ENCODE peak calls at places on chromosomes 5 and 9, in ten cellular contexts. One of them, this sample, is unnamed.

GRCh38 chr9:31137151-31137849 is 1247.1 kb upstream of the ACO1 start:
- DNase-seq in ascending aorta: no peak
- DNase-seq in adrenal gland: no peak
- DNase-seq in astrocyte: peak
- DNase-seq in Peyer's patch: no peak
- DNase-seq in HCT116: peak
- DNase-seq in RWPE2: no peak
- DNase-seq in dorsolateral prefrontal cortex: no peak
- DNase-seq in fibroblast of lung: peak
- DNase-seq in PC-3: peak
- DNase-seq in this sample: peak

GRCh38 chr5:133321833-133322420 is 270.1 kb downstream of the HSPA4 start:
- DNase-seq in HCT116: no peak
- DNase-seq in ascending aorta: no peak
- DNase-seq in PC-3: no peak
- DNase-seq in RWPE2: no peak
- DNase-seq in fibroblast of lung: no peak
- DNase-seq in astrocyte: no peak
- DNase-seq in adrenal gland: no peak
- DNase-seq in dorsolateral prefrontal cortex: no peak
- DNase-seq in Peyer's patch: no peak
- DNase-seq in this sample: no peak

GRCh38 chr5:168404366-168404765 is 81.9 kb upstream of the RARS1 start:
- DNase-seq in adrenal gland: no peak
- DNase-seq in RWPE2: no peak
- DNase-seq in PC-3: peak
- DNase-seq in Peyer's patch: no peak
- DNase-seq in ascending aorta: no peak
- DNase-seq in dorsolateral prefrontal cortex: no peak
- DNase-seq in HCT116: no peak
- DNase-seq in fibroblast of lung: peak
- DNase-seq in astrocyte: peak
- DNase-seq in this sample: peak

GRCh38 chr5:80399553-80400239 is 8.2 kb upstream of the ZFYVE16 start:
- DNase-seq in ascending aorta: no peak
- DNase-seq in adrenal gland: no peak
- DNase-seq in fibroblast of lung: peak
- DNase-seq in HCT116: no peak
- DNase-seq in astrocyte: peak
- DNase-seq in PC-3: peak
- DNase-seq in Peyer's patch: peak
- DNase-seq in RWPE2: no peak
- DNase-seq in dorsolateral prefrontal cortex: no peak
- DNase-seq in this sample: peak

GRCh38 chr9:115132648-115133047 is 14.7 kb upstream of the TNC start:
- DNase-seq in dorsolateral prefrontal cortex: no peak
- DNase-seq in PC-3: no peak
- DNase-seq in fibroblast of lung: peak
- DNase-seq in RWPE2: no peak
- DNase-seq in HCT116: no peak
- DNase-seq in ascending aorta: no peak
- DNase-seq in astrocyte: no peak
- DNase-seq in adrenal gland: no peak
- DNase-seq in Peyer's patch: no peak
- DNase-seq in this sample: peak

GRCh38 chr5:131305906-131306305 is 42.1 kb downstream of the CDC42SE2 start:
- DNase-seq in PC-3: no peak
- DNase-seq in HCT116: no peak
- DNase-seq in fibroblast of lung: peak
- DNase-seq in astrocyte: peak
- DNase-seq in dorsolateral prefrontal cortex: no peak
- DNase-seq in ascending aorta: no peak
- DNase-seq in Peyer's patch: no peak
- DNase-seq in adrenal gland: no peak
- DNase-seq in RWPE2: no peak
- DNase-seq in this sample: no peak

GRCh38 chr5:96663608-96664007 is 1.4 kb downstream of the CAST start:
- DNase-seq in adrenal gland: no peak
- DNase-seq in HCT116: no peak
- DNase-seq in ascending aorta: no peak
- DNase-seq in Peyer's patch: no peak
- DNase-seq in astrocyte: no peak
- DNase-seq in RWPE2: no peak
- DNase-seq in dorsolateral prefrontal cortex: no peak
- DNase-seq in PC-3: no peak
- DNase-seq in fibroblast of lung: no peak
- DNase-seq in this sample: no peak

GRCh38 chr9:132144708-132145365 is 17.0 kb upstream of the NTNG2 start:
- DNase-seq in ascending aorta: no peak
- DNase-seq in fibroblast of lung: no peak
- DNase-seq in Peyer's patch: no peak
- DNase-seq in PC-3: peak
- DNase-seq in astrocyte: peak
- DNase-seq in RWPE2: no peak
- DNase-seq in HCT116: no peak
- DNase-seq in adrenal gland: no peak
- DNase-seq in dorsolateral prefrontal cortex: no peak
- DNase-seq in this sample: peak

GRCh38 chr5:157544623-157544989 is 31.0 kb downstream of the ADAM19 start:
- DNase-seq in Peyer's patch: no peak
- DNase-seq in HCT116: no peak
- DNase-seq in RWPE2: no peak
- DNase-seq in adrenal gland: no peak
- DNase-seq in astrocyte: no peak
- DNase-seq in fibroblast of lung: no peak
- DNase-seq in ascending aorta: no peak
- DNase-seq in dorsolateral prefrontal cortex: no peak
- DNase-seq in PC-3: no peak
- DNase-seq in this sample: no peak

GRCh38 chr5:121967187-121967586 is 5.4 kb downstream of the SRFBP1 start:
- DNase-seq in RWPE2: no peak
- DNase-seq in ascending aorta: no peak
- DNase-seq in dorsolateral prefrontal cortex: no peak
- DNase-seq in PC-3: peak
- DNase-seq in HCT116: no peak
- DNase-seq in Peyer's patch: no peak
- DNase-seq in astrocyte: no peak
- DNase-seq in adrenal gland: no peak
- DNase-seq in fibroblast of lung: peak
- DNase-seq in this sample: no peak
- TF ChIP-seq CTCF in RWPE2: peak
- TF ChIP-seq CTCF in ascending aorta: peak
- TF ChIP-seq CTCF in dorsolateral prefrontal cortex: peak
- TF ChIP-seq CTCF in PC-3: peak
- TF ChIP-seq CTCF in HCT116: peak
- TF ChIP-seq CTCF in Peyer's patch: no peak
- TF ChIP-seq CTCF in astrocyte: peak
- TF ChIP-seq CTCF in adrenal gland: no peak
- TF ChIP-seq CTCF in fibroblast of lung: peak
- TF ChIP-seq CTCF in this sample: peak

DNA sequence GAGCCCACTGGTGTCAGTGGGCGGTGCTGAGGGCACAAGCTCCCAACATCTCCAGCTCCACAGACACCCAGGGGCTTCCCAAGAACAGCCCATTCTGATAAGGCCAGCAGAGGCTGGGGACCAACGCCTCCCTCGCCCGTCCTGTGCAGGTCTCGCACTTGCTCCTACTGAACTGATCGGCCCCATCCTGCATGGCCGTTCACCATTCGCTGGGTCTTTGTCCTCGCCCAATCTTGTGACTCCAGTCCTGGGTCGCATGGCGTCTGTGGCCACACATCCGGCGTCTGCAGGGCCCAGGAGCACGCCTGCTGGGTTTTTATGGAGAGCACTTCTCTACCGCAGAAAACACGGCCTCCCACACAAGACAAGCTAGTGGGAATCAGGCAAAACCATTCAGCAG is 7.2 kb downstream of the LRRC14B start:
- DNase-seq in adrenal gland: no peak
- DNase-seq in RWPE2: no peak
- DNase-seq in PC-3: no peak
- DNase-seq in Peyer's patch: no peak
- DNase-seq in dorsolateral prefrontal cortex: no peak
- DNase-seq in HCT116: no peak
- DNase-seq in ascending aorta: no peak
- DNase-seq in fibroblast of lung: no peak
- DNase-seq in astrocyte: no peak
- DNase-seq in this sample: no peak
- H3K27ac ChIP-seq in adrenal gland: no peak
- H3K27ac ChIP-seq in RWPE2: no peak
- H3K27ac ChIP-seq in PC-3: no peak
- H3K27ac ChIP-seq in Peyer's patch: no peak
- H3K27ac ChIP-seq in dorsolateral prefrontal cortex: no peak
- H3K27ac ChIP-seq in HCT116: no peak
- H3K27ac ChIP-seq in ascending aorta: no peak
- H3K27ac ChIP-seq in fibroblast of lung: no peak
- H3K27ac ChIP-seq in astrocyte: no peak
- H3K27ac ChIP-seq in this sample: no peak

GRCh38 chr5:10030219-10030831 is 219.4 kb downstream of the ATPSCKMT start:
- DNase-seq in fibroblast of lung: peak
- DNase-seq in PC-3: peak
- DNase-seq in HCT116: peak
- DNase-seq in astrocyte: no peak
- DNase-seq in dorsolateral prefrontal cortex: no peak
- DNase-seq in adrenal gland: no peak
- DNase-seq in Peyer's patch: no peak
- DNase-seq in RWPE2: no peak
- DNase-seq in ascending aorta: no peak
- DNase-seq in this sample: no peak
- TF ChIP-seq CTCF in fibroblast of lung: peak
- TF ChIP-seq CTCF in PC-3: peak
- TF ChIP-seq CTCF in HCT116: peak
- TF ChIP-seq CTCF in astrocyte: peak
- TF ChIP-seq CTCF in dorsolateral prefrontal cortex: no peak
- TF ChIP-seq CTCF in adrenal gland: no peak
- TF ChIP-seq CTCF in Peyer's patch: no peak
- TF ChIP-seq CTCF in RWPE2: peak
- TF ChIP-seq CTCF in ascending aorta: no peak
- TF ChIP-seq CTCF in this sample: peak

DNA sequence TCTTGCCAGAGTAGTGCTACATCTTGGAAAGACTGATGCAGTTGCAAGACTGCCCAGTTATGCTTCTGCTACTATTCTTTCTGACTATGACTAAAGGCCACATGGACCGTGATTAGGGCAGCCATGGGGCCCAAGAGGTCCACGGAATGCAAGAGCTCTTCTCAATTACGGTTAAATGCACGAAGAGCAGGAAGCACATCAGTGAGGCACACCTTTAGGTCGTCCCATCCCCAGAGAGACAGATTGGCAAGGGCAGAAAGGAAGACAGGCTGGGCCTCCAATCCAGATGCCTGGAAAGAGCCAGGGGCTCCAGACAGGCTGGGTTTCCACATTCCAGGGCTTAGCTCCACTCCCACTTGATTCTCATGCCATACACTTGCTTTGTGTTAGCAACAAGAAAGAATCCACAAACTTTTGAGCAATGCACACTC is 132.3 kb upstream of the SLIT3 start:
- DNase-seq in fibroblast of lung: no peak
- DNase-seq in ascending aorta: no peak
- DNase-seq in adrenal gland: no peak
- DNase-seq in HCT116: no peak
- DNase-seq in astrocyte: no peak
- DNase-seq in Peyer's patch: no peak
- DNase-seq in PC-3: no peak
- DNase-seq in dorsolateral prefrontal cortex: no peak
- DNase-seq in RWPE2: no peak
- DNase-seq in this sample: no peak
- H3K27ac ChIP-seq in fibroblast of lung: no peak
- H3K27ac ChIP-seq in ascending aorta: no peak
- H3K27ac ChIP-seq in adrenal gland: no peak
- H3K27ac ChIP-seq in HCT116: no peak
- H3K27ac ChIP-seq in astrocyte: no peak
- H3K27ac ChIP-seq in Peyer's patch: no peak
- H3K27ac ChIP-seq in PC-3: no peak
- H3K27ac ChIP-seq in dorsolateral prefrontal cortex: no peak
- H3K27ac ChIP-seq in RWPE2: no peak
- H3K27ac ChIP-seq in this sample: no peak

GRCh38 chr9:108535526-108535925 is 320.3 kb downstream of the ACTL7B start:
- DNase-seq in ascending aorta: no peak
- DNase-seq in dorsolateral prefrontal cortex: no peak
- DNase-seq in astrocyte: no peak
- DNase-seq in adrenal gland: peak
- DNase-seq in Peyer's patch: peak
- DNase-seq in HCT116: no peak
- DNase-seq in fibroblast of lung: peak
- DNase-seq in PC-3: no peak
- DNase-seq in RWPE2: no peak
- DNase-seq in this sample: no peak
- TF ChIP-seq CTCF in ascending aorta: peak
- TF ChIP-seq CTCF in dorsolateral prefrontal cortex: peak
- TF ChIP-seq CTCF in astrocyte: peak
- TF ChIP-seq CTCF in adrenal gland: no peak
- TF ChIP-seq CTCF in Peyer's patch: no peak
- TF ChIP-seq CTCF in HCT116: no peak
- TF ChIP-seq CTCF in fibroblast of lung: peak
- TF ChIP-seq CTCF in PC-3: peak
- TF ChIP-seq CTCF in RWPE2: peak
- TF ChIP-seq CTCF in this sample: peak

DNA sequence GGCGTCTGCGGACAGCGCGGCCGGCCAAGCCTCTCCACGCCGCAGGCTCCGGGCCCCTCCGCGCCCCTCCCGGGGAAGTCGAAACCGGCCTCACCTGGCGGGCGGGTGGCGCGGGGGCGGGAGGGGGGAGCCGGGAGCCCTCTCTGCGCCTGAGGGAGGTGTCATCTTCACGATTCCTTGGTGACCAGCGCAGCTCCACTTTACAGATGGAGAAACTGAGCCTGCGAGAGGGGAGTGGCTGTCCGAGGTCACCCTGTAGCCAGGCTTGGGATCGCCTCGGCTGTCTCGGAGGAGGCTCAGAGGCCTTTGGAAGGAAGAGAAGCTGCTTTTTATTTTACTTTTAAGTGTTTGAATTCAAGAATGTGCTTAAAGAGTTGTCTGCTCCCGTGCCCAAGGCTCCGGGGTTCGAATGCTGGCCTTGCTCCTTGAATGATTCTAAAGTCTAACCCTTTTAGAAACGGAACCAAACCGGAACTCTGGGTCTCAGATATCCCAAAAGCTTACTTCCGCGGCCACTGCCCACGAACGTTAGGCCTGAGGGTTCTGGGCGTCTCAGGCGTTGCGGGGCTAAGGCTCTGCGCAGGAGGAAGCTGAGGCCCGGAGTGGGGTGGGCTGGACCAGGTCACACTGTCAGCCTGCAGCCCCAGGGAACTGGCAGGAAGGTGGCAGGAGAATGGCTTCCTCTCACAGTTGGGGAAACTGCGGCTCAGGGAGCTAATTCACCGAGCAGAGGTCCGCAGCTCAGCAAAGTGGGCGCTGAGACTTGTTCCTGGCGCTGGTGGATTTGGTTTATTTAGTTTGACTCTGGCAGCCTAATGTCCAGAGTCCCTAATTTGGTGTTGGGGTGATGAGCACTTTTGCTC is 827 bp downstream of the SUSD3 start:
- DNase-seq in ascending aorta: no peak
- DNase-seq in astrocyte: no peak
- DNase-seq in Peyer's patch: peak
- DNase-seq in adrenal gland: no peak
- DNase-seq in HCT116: no peak
- DNase-seq in fibroblast of lung: no peak
- DNase-seq in dorsolateral prefrontal cortex: no peak
- DNase-seq in PC-3: no peak
- DNase-seq in RWPE2: no peak
- DNase-seq in this sample: no peak
- H3K27ac ChIP-seq in ascending aorta: peak
- H3K27ac ChIP-seq in astrocyte: no peak
- H3K27ac ChIP-seq in Peyer's patch: peak
- H3K27ac ChIP-seq in adrenal gland: no peak
- H3K27ac ChIP-seq in HCT116: peak
- H3K27ac ChIP-seq in fibroblast of lung: no peak
- H3K27ac ChIP-seq in dorsolateral prefrontal cortex: no peak
- H3K27ac ChIP-seq in PC-3: no peak
- H3K27ac ChIP-seq in RWPE2: no peak
- H3K27ac ChIP-seq in this sample: no peak

GRCh38 chr5:113123563-113123962 is 147.0 kb downstream of the DCP2 start:
- DNase-seq in astrocyte: no peak
- DNase-seq in RWPE2: no peak
- DNase-seq in PC-3: peak
- DNase-seq in adrenal gland: no peak
- DNase-seq in Peyer's patch: no peak
- DNase-seq in fibroblast of lung: no peak
- DNase-seq in dorsolateral prefrontal cortex: no peak
- DNase-seq in ascending aorta: no peak
- DNase-seq in HCT116: peak
- DNase-seq in this sample: no peak
- TF ChIP-seq CTCF in astrocyte: peak
- TF ChIP-seq CTCF in RWPE2: peak
- TF ChIP-seq CTCF in PC-3: peak
- TF ChIP-seq CTCF in adrenal gland: no peak
- TF ChIP-seq CTCF in Peyer's patch: no peak
- TF ChIP-seq CTCF in fibroblast of lung: peak
- TF ChIP-seq CTCF in dorsolateral prefrontal cortex: no peak
- TF ChIP-seq CTCF in ascending aorta: no peak
- TF ChIP-seq CTCF in HCT116: peak
- TF ChIP-seq CTCF in this sample: peak